ENCODE peak calls at places on chromosomes 16 and 17, in eight cellular contexts. F is 8988T; H is neural crest cell; O is CD8-positive, alpha-beta T cell; S is cardiac septum; C is NCI-H460; P is Caki2; W is naive thymus-derived CD8-positive, alpha-beta T cell. Z is an unnamed sample.

GRCh38 chr17:9833922-9834321 is 8.2 kb downstream of the GLP2R start:
- DNase-seq in S (no peak), C (no peak), O (no peak), W (no peak), P (no peak), H (no peak), F (no peak), Z (no peak)

GRCh38 chr16:58464916-58465731 is 34.8 kb upstream of the NDRG4 start:
- DNase-seq in P (peak; percentile 50), H (peak; percentile 25), W (no peak), O (no peak), S (no peak), C (peak; percentile 15), F (peak; percentile 98), Z (no peak)

GRCh38 chr16:67173808-67174705 is 3.7 kb downstream of the NOL3 start:
- DNase-seq in H (peak; percentile 65), O (no peak), W (peak; percentile 76), P (peak; percentile 88), F (peak; percentile 96), S (peak; percentile 92), C (peak; percentile 91), Z (peak; percentile 91)

GRCh38 chr17:50918071-50918932 is 52.1 kb upstream of the TOB1 start:
- DNase-seq in C (no peak), W (no peak), F (no peak), S (no peak), H (no peak), P (no peak), O (no peak), Z (no peak)

GRCh38 chr17:79664925-79665738 is 54.3 kb upstream of the RBFOX3 start:
- DNase-seq in P (no peak), F (no peak), O (no peak), H (no peak), C (no peak), W (peak; percentile 54), S (peak; percentile 84), Z (no peak)

GRCh38 chr17:50661795-50662391 is 27.2 kb downstream of the ABCC3 start:
- DNase-seq in F (peak; percentile 93), S (no peak), C (peak; percentile 99), O (no peak), W (no peak), P (peak; percentile 99), H (no peak), Z (peak; percentile 91)

GRCh38 chr16:77043076-77043475 is 147.9 kb upstream of the MON1B start:
- DNase-seq in P (peak; percentile 15), S (no peak), W (no peak), O (no peak), C (peak; percentile 31), H (no peak), F (no peak), Z (peak; percentile 50)

GRCh38 chr16:64412578-64413280 is 709.1 kb downstream of the CDH11 start:
- DNase-seq in F (no peak), H (no peak), O (no peak), W (no peak), S (no peak), C (no peak), P (no peak), Z (no peak)

GRCh38 chr16:67552476-67552875 is 9.8 kb upstream of the CTCF start:
- DNase-seq in S (no peak), C (no peak), W (no peak), O (no peak), F (no peak), H (no peak), P (no peak), Z (no peak)

Z was measured in SW480.